ENCODE peak calls at places on chromosomes 16 and 17, in six cellular contexts. C, F, U, G, H and E are unnamed samples.

GRCh38 chr17:55783684-55784245 is 32.9 kb downstream of the PCTP start:
- DNase-seq in F (no peak), C (peak; percentile 58), G (peak; percentile 52), H (peak; percentile 12), U (no peak), E (no peak)

GRCh38 chr16:89471225-89471624 is 19.1 kb downstream of the ANKRD11 start:
- DNase-seq in H (peak; percentile 60), G (peak; percentile 77), U (no peak), F (no peak), C (no peak), E (no peak)

GRCh38 chr17:28891201-28891600 is 6.3 kb downstream of the FLOT2 start:
- DNase-seq in C (no peak), U (no peak), H (no peak), F (no peak), G (no peak), E (no peak)

GRCh38 chr17:33914120-33914519 is 341.0 kb upstream of the CCL2 start:
- DNase-seq in F (no peak), U (no peak), G (no peak), H (no peak), C (no peak), E (no peak)

GRCh38 chr16:23383881-23384280 is 69.1 kb downstream of the COG7 start:
- DNase-seq in C (no peak), F (no peak), G (no peak), H (no peak), U (no peak), E (peak; percentile 37)

GRCh38 chr16:52095466-52095865 is 451.5 kb downstream of the TOX3 start:
- DNase-seq in G (no peak), U (no peak), F (no peak), H (no peak), C (no peak), E (no peak)

GRCh38 chr17:64741038-64741641 is 79.0 kb upstream of the SMURF2 start:
- DNase-seq in C (no peak), G (peak; percentile 67), U (no peak), H (peak; percentile 74), F (no peak), E (no peak)

GRCh38 chr17:38510424-38511125 is 82.3 kb downstream of the ARHGAP23 start:
- DNase-seq in H (peak; percentile 35), F (no peak), U (no peak), G (peak; percentile 55), C (no peak), E (no peak)

GRCh38 chr16:10609410-10609774 is 29.0 kb upstream of the EMP2 start:
- DNase-seq in C (no peak), U (no peak), H (peak; percentile 77), G (peak; percentile 70), F (no peak), E (no peak)

GRCh38 chr17:78969865-78970264 is 9.9 kb downstream of the LGALS3BP start:
- DNase-seq in H (no peak), F (no peak), G (no peak), C (no peak), U (no peak), E (no peak)

GRCh38 chr17:57097832-57098421 is 12.9 kb downstream of the AKAP1 start:
- DNase-seq in H (peak; percentile 87), U (no peak), F (no peak), G (peak; percentile 86), C (no peak), E (no peak)

GRCh38 chr16:30615358-30616076 is 5.3 kb upstream of the ZNF689 start:
- DNase-seq in G (peak; percentile 43), U (peak; percentile 62), H (no peak), F (peak; percentile 77), C (peak; percentile 28), E (peak; percentile 70)

GRCh38 chr17:73278049-73278464 is 16.4 kb upstream of the CPSF4L start:
- DNase-seq in U (no peak), F (no peak), H (no peak), G (no peak), C (peak; percentile 42), E (no peak)

GRCh38 chr16:49049191-49049590 is 232.4 kb downstream of the CBLN1 start:
- DNase-seq in G (no peak), C (no peak), F (no peak), H (no peak), U (no peak), E (no peak)

GRCh38 chr16:53433930-53434435 is 288 bp upstream of the RBL2 start:
- DNase-seq in U (no peak), G (peak; percentile 88), C (peak; percentile 59), H (no peak), F (peak; percentile 82), E (no peak)

GRCh38 chr17:31825961-31826691 is 32.9 kb downstream of the COPRS start:
- DNase-seq in F (no peak), H (no peak), C (no peak), G (peak; percentile 70), U (no peak), E (no peak)

GRCh38 chr17:17626151-17626805 is 34.8 kb upstream of the PEMT start:
- DNase-seq in F (no peak), G (no peak), C (no peak), U (no peak), H (no peak), E (no peak)

GRCh38 chr16:75593308-75593707 is 27.1 kb downstream of the GABARAPL2 start:
- DNase-seq in F (no peak), H (no peak), U (no peak), G (no peak), C (no peak), E (no peak)

GRCh38 chr17:75822800-75823166 is 21.4 kb downstream of the UNC13D start:
- DNase-seq in H (no peak), F (no peak), U (no peak), G (no peak), C (no peak), E (no peak)

GRCh38 chr16:26204138-26204537 is 512.4 kb downstream of the HS3ST4 start:
- DNase-seq in F (no peak), U (no peak), H (no peak), G (no peak), C (no peak), E (no peak)

GRCh38 chr16:24568392-24568791 is 29.0 kb downstream of the RBBP6 start:
- DNase-seq in U (no peak), C (no peak), F (no peak), G (peak; percentile 41), H (peak; percentile 40), E (no peak)

GRCh38 chr17:37702605-37703004 is 42.3 kb downstream of the HNF1B start:
- DNase-seq in F (no peak), H (peak; percentile 88), C (no peak), G (peak; percentile 57), U (no peak), E (no peak)

GRCh38 chr17:28663723-28664122 is 1.7 kb downstream of the SUPT6H start:
- DNase-seq in H (no peak), F (no peak), U (no peak), G (no peak), C (no peak), E (no peak)

GRCh38 chr17:82933006-82933310 is 93.1 kb upstream of the ZNF750 start:
- DNase-seq in U (peak; percentile 16), C (no peak), G (no peak), F (no peak), H (no peak), E (peak; percentile 77)

GRCh38 chr16:86951831-86952598 is 365.2 kb downstream of the C16orf95 start:
- DNase-seq in G (peak; percentile 91), U (no peak), H (peak; percentile 100), C (peak; percentile 32), F (no peak), E (no peak)

GRCh38 chr17:74096456-74096855 is 107.0 kb upstream of the RPL38 start:
- DNase-seq in G (no peak), U (no peak), H (no peak), C (no peak), F (no peak), E (no peak)

GRCh38 chr17:72004011-72004427 is 116.8 kb upstream of the SOX9 start:
- DNase-seq in F (no peak), H (peak; percentile 30), U (no peak), G (peak; percentile 31), C (no peak), E (no peak)

GRCh38 chr17:57286372-57287105 is 30.2 kb downstream of the MSI2 start:
- DNase-seq in U (no peak), F (no peak), C (no peak), G (no peak), H (peak; percentile 39), E (no peak)

GRCh38 chr17:43211480-43212402 is at the start of gene TMEM106A:
- DNase-seq in G (peak; percentile 92), C (peak; percentile 68), F (peak; percentile 77), H (peak; percentile 89), U (peak; percentile 76), E (peak; percentile 88)
- TF ChIP-seq CTCF in G (peak; percentile 52), C (peak; percentile 11), F (peak; percentile 58), H (peak; percentile 38), U (peak; percentile 61), E (peak; percentile 75)

GRCh38 chr16:68629315-68629900 is 15.7 kb upstream of the CDH3 start:
- DNase-seq in U (no peak), G (no peak), F (peak; percentile 21), H (no peak), C (no peak), E (no peak)
- TF ChIP-seq CTCF in U (no peak), G (no peak), F (no peak), H (no peak), C (no peak), E (no peak)

GRCh38 chr16:3792472-3793012 is 75.2 kb upstream of the TRAP1 start:
- DNase-seq in G (no peak), C (no peak), U (no peak), F (no peak), H (no peak), E (no peak)

GRCh38 chr16:3791701-3792100 is 74.4 kb upstream of the TRAP1 start:
- DNase-seq in F (no peak), U (no peak), G (no peak), C (no peak), H (no peak), E (no peak)

GRCh38 chr16:3789375-3790067 is 72.2 kb upstream of the TRAP1 start:
- DNase-seq in G (no peak), C (no peak), H (no peak), U (no peak), F (no peak), E (no peak)

GRCh38 chr16:3797473-3797872 is 80.1 kb upstream of the TRAP1 start:
- DNase-seq in F (no peak), U (no peak), H (no peak), C (no peak), G (no peak), E (no peak)

GRCh38 chr16:3793161-3793576 is 75.8 kb upstream of the TRAP1 start:
- DNase-seq in U (no peak), C (peak; percentile 31), H (peak; percentile 41), F (no peak), G (peak; percentile 50), E (no peak)
- TF ChIP-seq CTCF in U (no peak), C (no peak), H (no peak), F (no peak), G (no peak), E (no peak)

DNA sequence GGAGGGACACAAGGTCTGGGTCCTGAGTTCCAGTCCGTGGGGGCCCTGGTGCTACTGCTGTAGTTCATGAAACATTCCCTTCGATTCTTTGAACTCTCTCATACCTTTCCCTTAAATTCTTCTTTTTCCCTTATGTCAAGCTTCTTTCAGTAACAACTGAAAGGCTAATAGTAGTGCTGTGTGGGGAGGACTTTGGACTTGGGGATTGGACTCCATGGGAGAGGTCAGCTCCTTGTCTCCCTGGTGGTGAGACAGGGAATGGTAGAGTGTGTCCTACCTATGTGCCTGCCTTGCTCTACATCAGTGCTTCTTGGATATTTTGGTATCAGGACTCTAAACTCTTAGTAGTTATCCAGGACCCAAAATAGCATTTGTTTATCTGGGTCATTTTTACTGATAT is 628.1 kb downstream of the WWOX start:
- DNase-seq in C (no peak), G (no peak), U (no peak), H (no peak), F (no peak), E (no peak)
- TF ChIP-seq CTCF in C (no peak), G (no peak), U (no peak), H (no peak), F (no peak), E (no peak)

GRCh38 chr17:11391134-11391533 is 150.1 kb downstream of the SHISA6 start:
- DNase-seq in C (no peak), H (no peak), U (no peak), G (no peak), F (no peak), E (no peak)
- TF ChIP-seq CTCF in C (no peak), H (no peak), U (no peak), G (no peak), F (no peak), E (no peak)